ENCODE peak calls at places on chromosomes 3 and 15, in four cellular contexts. H is endothelial cell of umbilical vein, Q is WTC11, T is GM20000. J is an unnamed sample.

GRCh38 chr3:140091143-140091542 is 156.2 kb downstream of the CLSTN2 start:
- DNase-seq in Q (no peak), T (no peak), H (no peak), J (no peak)

GRCh38 chr15:35329993-35330695 is 215.8 kb downstream of the DPH6 start:
- DNase-seq in H (no peak), T (no peak), Q (no peak), J (no peak)

GRCh38 chr15:41024141-41024540 is 70.9 kb downstream of the CHAC1 start:
- DNase-seq in T (no peak), H (no peak), Q (no peak), J (no peak)

GRCh38 chr3:192794216-192794615 is 66.9 kb upstream of the FGF12 start:
- DNase-seq in Q (no peak), H (no peak), T (no peak), J (no peak)

GRCh38 chr3:184306573-184306972 is 7.5 kb downstream of the PSMD2 start:
- DNase-seq in T (no peak), Q (no peak), H (no peak), J (no peak)

GRCh38 chr3:38730281-38730680 is 80.8 kb upstream of the SCN5A start:
- DNase-seq in T (no peak), H (peak), Q (no peak), J (no peak)

GRCh38 chr15:69718916-69719315 is 266.3 kb downstream of the RPLP1 start:
- DNase-seq in H (no peak), T (no peak), Q (no peak), J (no peak)

GRCh38 chr15:99434506-99435137 is 131.2 kb upstream of the MEF2A start:
- DNase-seq in T (no peak), H (no peak), Q (no peak), J (no peak)

GRCh38 chr3:71652786-71653419 is 69.4 kb upstream of the FOXP1 start:
- DNase-seq in Q (no peak), H (peak), T (peak), J (peak)

GRCh38 chr15:98800437-98801233 is 152.3 kb downstream of the IGF1R start:
- DNase-seq in T (no peak), Q (peak), H (peak), J (peak)

GRCh38 chr3:1908651-1909445 is 189.8 kb upstream of the CNTN4 start:
- DNase-seq in Q (no peak), T (no peak), H (no peak), J (no peak)

GRCh38 chr3:43246956-43247355 is 39.4 kb upstream of the SNRK start:
- DNase-seq in Q (no peak), T (no peak), H (peak), J (peak)

GRCh38 chr15:85545757-85546156 is 165.4 kb downstream of the AKAP13 start:
- DNase-seq in Q (no peak), H (no peak), T (no peak), J (no peak)

GRCh38 chr3:32274306-32274705 is 35.8 kb downstream of the CMTM8 start:
- DNase-seq in H (no peak), T (no peak), Q (no peak), J (no peak)

GRCh38 chr3:23442598-23443383 is 239.7 kb downstream of the UBE2E2 start:
- DNase-seq in H (no peak), T (no peak), Q (no peak), J (peak)

GRCh38 chr3:183823963-183824362 is 1.4 kb downstream of the MAP6D1 start:
- DNase-seq in Q (peak), T (no peak), H (no peak), J (no peak)

GRCh38 chr3:168579010-168579409 is 483.3 kb upstream of the GOLIM4 start:
- DNase-seq in T (no peak), Q (no peak), H (no peak), J (no peak)

GRCh38 chr3:115713247-115713646 is 89.9 kb downstream of the GAP43 start:
- DNase-seq in H (no peak), Q (no peak), T (no peak), J (no peak)

GRCh38 chr3:154130540-154130939 is 9.3 kb downstream of the ARHGEF26 start:
- DNase-seq in H (no peak), Q (no peak), T (no peak), J (no peak)

GRCh38 chr15:99443768-99444446 is 121.9 kb upstream of the MEF2A start:
- DNase-seq in Q (no peak), H (no peak), T (peak), J (no peak)

GRCh38 chr15:98960555-98961050 is 47.0 kb downstream of the PGPEP1L start:
- DNase-seq in Q (no peak), H (no peak), T (no peak), J (no peak)

GRCh38 chr3:23720885-23721284 is 84.9 kb upstream of the UBE2E1 start:
- DNase-seq in H (no peak), T (no peak), Q (no peak), J (no peak)